ENCODE peak calls at places on chromosomes 2 and 18, in seven cellular contexts. B is T-helper 17 cell, L is heart right ventricle, Q is right cardiac atrium, K is body of pancreas, F is left cardiac atrium, O is sciatic nerve. M is an unnamed sample.

GRCh38 chr2:173493874-173494273 is 139.2 kb downstream of the CDCA7 start:
- ATAC-seq in B (no peak), L (no peak), Q (no peak), K (no peak), F (no peak), O (no peak), M (no peak)

GRCh38 chr2:223247136-223247535 is 195.1 kb downstream of the KCNE4 start:
- ATAC-seq in B (no peak), L (no peak), Q (no peak), K (no peak), F (no peak), O (peak), M (no peak)

GRCh38 chr18:61331051-61331450 is 2.2 kb upstream of the CDH20 start:
- ATAC-seq in B (no peak), L (no peak), Q (no peak), K (no peak), F (no peak), O (no peak), M (no peak)

GRCh38 chr2:202064206-202064880 is 8.7 kb upstream of the KIAA2012 start:
- ATAC-seq in B (no peak), L (peak), Q (peak), K (no peak), F (peak), O (peak), M (peak)

GRCh38 chr18:48752478-48752877 is 198.3 kb downstream of the SMAD7 start:
- ATAC-seq in B (no peak), L (no peak), Q (no peak), K (no peak), F (no peak), O (no peak), M (no peak)

GRCh38 chr2:128362186-128362888 is 43.7 kb upstream of the HS6ST1 start:
- ATAC-seq in B (no peak), L (no peak), Q (peak), K (no peak), F (no peak), O (peak), M (no peak)

GRCh38 chr2:53490659-53491058 is 276.9 kb upstream of the CHAC2 start:
- ATAC-seq in B (no peak), L (peak), Q (peak), K (peak), F (peak), O (peak), M (peak)

GRCh38 chr18:48613589-48613988 is 74.8 kb downstream of the CTIF start:
- ATAC-seq in B (no peak), L (peak), Q (peak), K (no peak), F (peak), O (peak), M (no peak)

GRCh38 chr2:199659207-199659606 is 191.8 kb downstream of the FTCDNL1 start:
- ATAC-seq in B (no peak), L (peak), Q (peak), K (no peak), F (peak), O (peak), M (no peak)

GRCh38 chr18:621181-621580 is 24.4 kb downstream of the CLUL1 start:
- ATAC-seq in B (no peak), L (no peak), Q (no peak), K (no peak), F (no peak), O (peak), M (no peak)

GRCh38 chr18:38940863-38941531 is 1375.4 kb upstream of the CELF4 start:
- ATAC-seq in B (peak), L (no peak), Q (no peak), K (peak), F (no peak), O (no peak), M (peak)

GRCh38 chr2:16475581-16475980 is 190.1 kb downstream of the CYRIA start:
- ATAC-seq in B (no peak), L (no peak), Q (no peak), K (no peak), F (no peak), O (no peak), M (peak)

GRCh38 chr2:109482371-109482841 is 131.4 kb downstream of the SEPTIN10 start:
- ATAC-seq in B (no peak), L (peak), Q (peak), K (no peak), F (peak), O (peak), M (no peak)

GRCh38 chr2:210660-211059 is 53.2 kb downstream of the SH3YL1 start:
- ATAC-seq in B (no peak), L (no peak), Q (no peak), K (no peak), F (no peak), O (no peak), M (peak)

GRCh38 chr18:269480-270090 is 1.7 kb upstream of the THOC1 start:
- ATAC-seq in B (no peak), L (no peak), Q (no peak), K (no peak), F (no peak), O (no peak), M (no peak)

GRCh38 chr2:46305767-46306166 is 8.6 kb downstream of the EPAS1 start:
- ATAC-seq in B (no peak), L (no peak), Q (no peak), K (no peak), F (no peak), O (no peak), M (no peak)

GRCh38 chr2:120105360-120105759 is 92.5 kb downstream of the EPB41L5 start:
- ATAC-seq in B (no peak), L (no peak), Q (no peak), K (no peak), F (no peak), O (no peak), M (no peak)

GRCh38 chr2:88114821-88115220 is 13.0 kb downstream of the FABP1 start:
- ATAC-seq in B (no peak), L (no peak), Q (peak), K (no peak), F (peak), O (peak), M (no peak)